ENCODE peak calls at places on chromosomes 7 and 10, in ten cellular contexts. U is HEK293T, T is fibroblast of mammary gland, D is globus pallidus, E is GM13977, I is PC-9, P is ovary, S is ELR, Z is OCI-M1, C is fibroblast of pulmonary artery. F is an unnamed sample.

GRCh38 chr10:77835669-77836086 is 90.9 kb downstream of the DLG5 start:
- DNase-seq in U (no peak), T (no peak), D (no peak), E (no peak), I (no peak), P (no peak), S (no peak), Z (no peak), C (peak; percentile 62), F (no peak)

GRCh38 chr10:59036311-59037017 is 140.0 kb upstream of the PHYHIPL start:
- DNase-seq in U (no peak), T (no peak), D (no peak), E (no peak), I (no peak), P (no peak), S (no peak), Z (no peak), C (no peak), F (no peak)

GRCh38 chr7:44540592-44541027 is 520 bp downstream of the NPC1L1 start:
- DNase-seq in U (no peak), T (no peak), D (no peak), E (peak; percentile 9), I (no peak), P (no peak), S (no peak), Z (no peak), C (no peak), F (no peak)

GRCh38 chr7:93890464-93891068 is at the start of gene TFPI2:
- DNase-seq in U (peak; percentile 27), T (peak; percentile 73), D (no peak), E (peak; percentile 31), I (peak; percentile 89), P (peak; percentile 80), S (peak; percentile 87), Z (no peak), C (peak; percentile 90), F (no peak)

GRCh38 chr7:25429731-25430130 is 201.4 kb upstream of the NPVF start:
- DNase-seq in U (no peak), T (peak; percentile 86), D (no peak), E (no peak), I (no peak), P (no peak), S (no peak), Z (no peak), C (no peak), F (no peak)

GRCh38 chr10:79473511-79474095 is 28.2 kb upstream of the ZCCHC24 start:
- DNase-seq in U (no peak), T (no peak), D (no peak), E (no peak), I (no peak), P (no peak), S (no peak), Z (no peak), C (no peak), F (no peak)

GRCh38 chr7:85612514-85612913 is 425.7 kb upstream of the SEMA3D start:
- DNase-seq in U (no peak), T (no peak), D (no peak), E (no peak), I (no peak), P (no peak), S (no peak), Z (no peak), C (no peak), F (no peak)

GRCh38 chr10:108132303-108132702 is 967.8 kb upstream of the SORCS1 start:
- DNase-seq in U (no peak), T (no peak), D (no peak), E (no peak), I (no peak), P (no peak), S (no peak), Z (peak; percentile 82), C (no peak), F (peak; percentile 2)

GRCh38 chr7:128735433-128735832 is 3.7 kb upstream of the CALU start:
- DNase-seq in U (no peak), T (no peak), D (no peak), E (no peak), I (no peak), P (no peak), S (no peak), Z (no peak), C (no peak), F (no peak)

GRCh38 chr10:75269605-75270004 is 33.8 kb upstream of the COMTD1 start:
- DNase-seq in U (no peak), T (no peak), D (no peak), E (no peak), I (no peak), P (no peak), S (no peak), Z (peak; percentile 6), C (no peak), F (no peak)